ENCODE peak calls at places on chromosomes 3 and 15, in nine cellular contexts. One of them, this sample, is unnamed.

GRCh38 chr3:159252772-159253384 is 451.0 kb downstream of the MFSD1 start:
- DNase-seq in naive thymus-derived CD4-positive, alpha-beta T cell: no peak
- DNase-seq in lung: no peak
- DNase-seq in GM23248: peak; percentile 74
- DNase-seq in fibroblast of lung: peak; percentile 67
- DNase-seq in spleen: no peak
- DNase-seq in CD4-positive, alpha-beta T cell: no peak
- DNase-seq in CD4-positive, alpha-beta memory T cell: no peak
- DNase-seq in HCT116: peak; percentile 70
- DNase-seq in this sample: no peak

GRCh38 chr3:141498592-141499223 is 11.9 kb downstream of the RASA2 start:
- DNase-seq in naive thymus-derived CD4-positive, alpha-beta T cell: peak; percentile 94
- DNase-seq in lung: peak; percentile 61
- DNase-seq in GM23248: no peak
- DNase-seq in fibroblast of lung: no peak
- DNase-seq in spleen: peak; percentile 87
- DNase-seq in CD4-positive, alpha-beta T cell: peak; percentile 79
- DNase-seq in CD4-positive, alpha-beta memory T cell: peak; percentile 91
- DNase-seq in HCT116: no peak
- DNase-seq in this sample: peak; percentile 10

GRCh38 chr3:50583897-50584296 is 14.6 kb downstream of the HEMK1 start:
- DNase-seq in naive thymus-derived CD4-positive, alpha-beta T cell: no peak
- DNase-seq in lung: peak; percentile 89
- DNase-seq in GM23248: no peak
- DNase-seq in fibroblast of lung: no peak
- DNase-seq in spleen: no peak
- DNase-seq in CD4-positive, alpha-beta T cell: no peak
- DNase-seq in CD4-positive, alpha-beta memory T cell: no peak
- DNase-seq in HCT116: no peak
- DNase-seq in this sample: peak; percentile 57

GRCh38 chr3:61966200-61966599 is 404.8 kb downstream of the PTPRG start:
- DNase-seq in naive thymus-derived CD4-positive, alpha-beta T cell: no peak
- DNase-seq in lung: no peak
- DNase-seq in GM23248: no peak
- DNase-seq in fibroblast of lung: peak; percentile 42
- DNase-seq in spleen: no peak
- DNase-seq in CD4-positive, alpha-beta T cell: no peak
- DNase-seq in CD4-positive, alpha-beta memory T cell: no peak
- DNase-seq in HCT116: peak; percentile 31
- DNase-seq in this sample: no peak

GRCh38 chr15:53978248-53978906 is at the start of gene UNC13C:
- DNase-seq in naive thymus-derived CD4-positive, alpha-beta T cell: no peak
- DNase-seq in lung: no peak
- DNase-seq in GM23248: peak; percentile 3
- DNase-seq in fibroblast of lung: no peak
- DNase-seq in spleen: no peak
- DNase-seq in CD4-positive, alpha-beta T cell: no peak
- DNase-seq in CD4-positive, alpha-beta memory T cell: no peak
- DNase-seq in HCT116: no peak
- DNase-seq in this sample: peak; percentile 2

GRCh38 chr15:59594493-59594942 is 17.1 kb upstream of the GCNT3 start:
- DNase-seq in naive thymus-derived CD4-positive, alpha-beta T cell: no peak
- DNase-seq in lung: no peak
- DNase-seq in GM23248: peak; percentile 91
- DNase-seq in fibroblast of lung: peak; percentile 92
- DNase-seq in spleen: no peak
- DNase-seq in CD4-positive, alpha-beta T cell: no peak
- DNase-seq in CD4-positive, alpha-beta memory T cell: no peak
- DNase-seq in HCT116: no peak
- DNase-seq in this sample: no peak

GRCh38 chr15:100929641-100930042 is 10.5 kb downstream of the LRRK1 start:
- DNase-seq in naive thymus-derived CD4-positive, alpha-beta T cell: no peak
- DNase-seq in lung: no peak
- DNase-seq in GM23248: no peak
- DNase-seq in fibroblast of lung: no peak
- DNase-seq in spleen: no peak
- DNase-seq in CD4-positive, alpha-beta T cell: no peak
- DNase-seq in CD4-positive, alpha-beta memory T cell: no peak
- DNase-seq in HCT116: no peak
- DNase-seq in this sample: no peak

GRCh38 chr3:171801738-171802600 is 8.3 kb downstream of the PLD1 start:
- DNase-seq in naive thymus-derived CD4-positive, alpha-beta T cell: no peak
- DNase-seq in lung: no peak
- DNase-seq in GM23248: peak; percentile 86
- DNase-seq in fibroblast of lung: peak; percentile 93
- DNase-seq in spleen: no peak
- DNase-seq in CD4-positive, alpha-beta T cell: no peak
- DNase-seq in CD4-positive, alpha-beta memory T cell: no peak
- DNase-seq in HCT116: no peak
- DNase-seq in this sample: no peak

GRCh38 chr15:97728791-97729190 is 231.7 kb upstream of the ARRDC4 start:
- DNase-seq in naive thymus-derived CD4-positive, alpha-beta T cell: no peak
- DNase-seq in lung: no peak
- DNase-seq in GM23248: no peak
- DNase-seq in fibroblast of lung: no peak
- DNase-seq in spleen: no peak
- DNase-seq in CD4-positive, alpha-beta T cell: no peak
- DNase-seq in CD4-positive, alpha-beta memory T cell: no peak
- DNase-seq in HCT116: no peak
- DNase-seq in this sample: no peak

GRCh38 chr15:65177901-65178300 is 7.2 kb downstream of the CLPX start:
- DNase-seq in naive thymus-derived CD4-positive, alpha-beta T cell: no peak
- DNase-seq in lung: no peak
- DNase-seq in GM23248: peak; percentile 65
- DNase-seq in fibroblast of lung: no peak
- DNase-seq in spleen: no peak
- DNase-seq in CD4-positive, alpha-beta T cell: no peak
- DNase-seq in CD4-positive, alpha-beta memory T cell: no peak
- DNase-seq in HCT116: no peak
- DNase-seq in this sample: no peak

GRCh38 chr3:106299300-106300098 is 430.7 kb upstream of the CBLB start:
- DNase-seq in naive thymus-derived CD4-positive, alpha-beta T cell: no peak
- DNase-seq in lung: no peak
- DNase-seq in GM23248: peak; percentile 73
- DNase-seq in fibroblast of lung: peak; percentile 74
- DNase-seq in spleen: no peak
- DNase-seq in CD4-positive, alpha-beta T cell: no peak
- DNase-seq in CD4-positive, alpha-beta memory T cell: no peak
- DNase-seq in HCT116: no peak
- DNase-seq in this sample: no peak

GRCh38 chr15:69225355-69226027 is 65.1 kb downstream of the GLCE start:
- DNase-seq in naive thymus-derived CD4-positive, alpha-beta T cell: no peak
- DNase-seq in lung: no peak
- DNase-seq in GM23248: peak; percentile 68
- DNase-seq in fibroblast of lung: peak; percentile 34
- DNase-seq in spleen: no peak
- DNase-seq in CD4-positive, alpha-beta T cell: no peak
- DNase-seq in CD4-positive, alpha-beta memory T cell: no peak
- DNase-seq in HCT116: peak; percentile 26
- DNase-seq in this sample: no peak

GRCh38 chr3:129560269-129560787 is 17.4 kb downstream of the H1-8 start:
- DNase-seq in naive thymus-derived CD4-positive, alpha-beta T cell: no peak
- DNase-seq in lung: no peak
- DNase-seq in GM23248: peak; percentile 68
- DNase-seq in fibroblast of lung: peak; percentile 23
- DNase-seq in spleen: peak; percentile 75
- DNase-seq in CD4-positive, alpha-beta T cell: no peak
- DNase-seq in CD4-positive, alpha-beta memory T cell: no peak
- DNase-seq in HCT116: no peak
- DNase-seq in this sample: no peak

GRCh38 chr3:129563332-129563731 is 20.4 kb downstream of the H1-8 start:
- DNase-seq in naive thymus-derived CD4-positive, alpha-beta T cell: no peak
- DNase-seq in lung: no peak
- DNase-seq in GM23248: no peak
- DNase-seq in fibroblast of lung: no peak
- DNase-seq in spleen: no peak
- DNase-seq in CD4-positive, alpha-beta T cell: no peak
- DNase-seq in CD4-positive, alpha-beta memory T cell: no peak
- DNase-seq in HCT116: no peak
- DNase-seq in this sample: no peak

GRCh38 chr3:129560931-129561594 is 18.1 kb downstream of the H1-8 start:
- DNase-seq in naive thymus-derived CD4-positive, alpha-beta T cell: no peak
- DNase-seq in lung: peak; percentile 63
- DNase-seq in GM23248: peak; percentile 91
- DNase-seq in fibroblast of lung: peak; percentile 74
- DNase-seq in spleen: peak; percentile 88
- DNase-seq in CD4-positive, alpha-beta T cell: no peak
- DNase-seq in CD4-positive, alpha-beta memory T cell: no peak
- DNase-seq in HCT116: no peak
- DNase-seq in this sample: no peak

GRCh38 chr3:129562803-129563202 is 19.8 kb downstream of the H1-8 start:
- DNase-seq in naive thymus-derived CD4-positive, alpha-beta T cell: no peak
- DNase-seq in lung: no peak
- DNase-seq in GM23248: no peak
- DNase-seq in fibroblast of lung: no peak
- DNase-seq in spleen: no peak
- DNase-seq in CD4-positive, alpha-beta T cell: no peak
- DNase-seq in CD4-positive, alpha-beta memory T cell: no peak
- DNase-seq in HCT116: no peak
- DNase-seq in this sample: no peak

GRCh38 chr3:129561619-129562248 is 18.8 kb downstream of the H1-8 start:
- DNase-seq in naive thymus-derived CD4-positive, alpha-beta T cell: no peak
- DNase-seq in lung: no peak
- DNase-seq in GM23248: no peak
- DNase-seq in fibroblast of lung: no peak
- DNase-seq in spleen: no peak
- DNase-seq in CD4-positive, alpha-beta T cell: no peak
- DNase-seq in CD4-positive, alpha-beta memory T cell: no peak
- DNase-seq in HCT116: no peak
- DNase-seq in this sample: no peak
- H3K27ac ChIP-seq in naive thymus-derived CD4-positive, alpha-beta T cell: no peak overlapping the region
- H3K27ac ChIP-seq in lung: no peak overlapping the region
- H3K27ac ChIP-seq in GM23248: peak overlapping the region; percentile 91
- H3K27ac ChIP-seq in fibroblast of lung: peak overlapping the region; percentile 70
- H3K27ac ChIP-seq in spleen: peak overlapping the region; percentile 69
- H3K27ac ChIP-seq in CD4-positive, alpha-beta T cell: no peak overlapping the region
- H3K27ac ChIP-seq in CD4-positive, alpha-beta memory T cell: no peak overlapping the region
- H3K27ac ChIP-seq in HCT116: no peak overlapping the region
- H3K27ac ChIP-seq in this sample: no peak overlapping the region

DNA sequence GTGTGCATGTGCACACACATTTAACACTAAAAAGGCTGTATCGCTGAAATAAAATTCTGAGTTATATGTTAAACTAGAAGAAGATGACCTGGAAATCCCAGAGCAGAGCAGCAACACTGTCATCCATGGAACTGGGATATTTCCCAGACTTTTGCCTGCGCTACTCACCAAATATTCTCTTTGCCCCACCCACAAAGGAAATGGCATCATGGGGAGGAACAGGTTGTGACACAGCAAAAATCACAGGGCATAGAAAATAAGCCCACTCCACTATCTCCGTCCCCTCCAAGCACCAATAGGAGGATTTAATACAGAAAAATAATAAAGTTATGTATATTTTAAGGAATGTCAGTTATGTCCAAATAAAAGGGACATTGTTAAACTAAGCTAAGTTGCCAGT is 71.7 kb downstream of the COL8A1 start:
- DNase-seq in naive thymus-derived CD4-positive, alpha-beta T cell: no peak
- DNase-seq in lung: no peak
- DNase-seq in GM23248: no peak
- DNase-seq in fibroblast of lung: no peak
- DNase-seq in spleen: no peak
- DNase-seq in CD4-positive, alpha-beta T cell: no peak
- DNase-seq in CD4-positive, alpha-beta memory T cell: no peak
- DNase-seq in HCT116: no peak
- DNase-seq in this sample: no peak
- H3K27ac ChIP-seq in naive thymus-derived CD4-positive, alpha-beta T cell: no peak overlapping the region
- H3K27ac ChIP-seq in lung: no peak overlapping the region
- H3K27ac ChIP-seq in GM23248: no peak overlapping the region
- H3K27ac ChIP-seq in fibroblast of lung: no peak overlapping the region
- H3K27ac ChIP-seq in spleen: no peak overlapping the region
- H3K27ac ChIP-seq in CD4-positive, alpha-beta T cell: no peak overlapping the region
- H3K27ac ChIP-seq in CD4-positive, alpha-beta memory T cell: no peak overlapping the region
- H3K27ac ChIP-seq in HCT116: no peak overlapping the region
- H3K27ac ChIP-seq in this sample: no peak overlapping the region

DNA sequence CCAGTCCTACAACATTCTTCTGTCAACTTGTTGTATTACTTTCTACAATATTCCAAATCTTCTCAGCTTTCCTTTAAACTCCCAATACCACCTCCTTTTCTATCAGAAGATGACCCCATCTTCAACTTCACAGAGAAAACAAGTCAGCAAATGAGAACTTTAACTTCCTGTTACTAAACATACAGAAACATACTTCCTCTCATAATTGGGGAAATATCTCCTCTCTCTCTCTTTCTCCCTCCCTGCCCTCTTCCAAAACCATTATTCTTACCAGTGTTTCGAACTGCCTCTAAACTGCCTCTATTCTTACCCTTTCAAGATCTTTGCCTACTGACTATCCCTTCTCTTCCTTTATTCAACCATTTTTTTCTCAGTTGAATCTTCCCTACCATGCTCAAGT is 1.7 kb upstream of the SNAP23 start:
- DNase-seq in naive thymus-derived CD4-positive, alpha-beta T cell: no peak
- DNase-seq in lung: no peak
- DNase-seq in GM23248: no peak
- DNase-seq in fibroblast of lung: no peak
- DNase-seq in spleen: no peak
- DNase-seq in CD4-positive, alpha-beta T cell: no peak
- DNase-seq in CD4-positive, alpha-beta memory T cell: no peak
- DNase-seq in HCT116: no peak
- DNase-seq in this sample: no peak
- H3K27ac ChIP-seq in naive thymus-derived CD4-positive, alpha-beta T cell: peak overlapping the region; percentile 4
- H3K27ac ChIP-seq in lung: peak overlapping the region; percentile 47
- H3K27ac ChIP-seq in GM23248: peak overlapping the region; percentile 97
- H3K27ac ChIP-seq in fibroblast of lung: peak overlapping the region; percentile 27
- H3K27ac ChIP-seq in spleen: peak overlapping the region; percentile 90
- H3K27ac ChIP-seq in CD4-positive, alpha-beta T cell: no peak overlapping the region
- H3K27ac ChIP-seq in CD4-positive, alpha-beta memory T cell: no peak overlapping the region
- H3K27ac ChIP-seq in HCT116: no peak overlapping the region
- H3K27ac ChIP-seq in this sample: peak overlapping the region; percentile 52

DNA sequence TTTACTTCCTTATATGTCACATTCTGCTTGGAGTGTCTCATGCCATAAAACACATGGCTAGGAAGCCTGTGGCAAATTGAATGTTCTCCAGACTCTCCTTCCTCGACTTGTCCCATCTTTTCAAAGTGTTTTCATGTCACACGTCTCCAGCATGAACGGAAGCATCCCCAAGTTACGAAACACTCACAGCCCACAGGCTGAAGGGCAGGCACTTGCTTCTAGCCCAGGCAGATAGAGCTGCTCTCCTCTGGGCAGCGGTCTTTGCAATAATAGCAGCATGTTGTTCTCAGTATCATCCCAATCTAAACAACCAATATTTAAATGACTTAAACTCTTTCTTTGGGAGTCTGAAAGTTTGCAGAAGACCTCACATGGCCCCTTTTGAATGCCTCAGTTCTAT is 85.3 kb upstream of the ADAMTS9 start:
- DNase-seq in naive thymus-derived CD4-positive, alpha-beta T cell: no peak
- DNase-seq in lung: no peak
- DNase-seq in GM23248: no peak
- DNase-seq in fibroblast of lung: no peak
- DNase-seq in spleen: no peak
- DNase-seq in CD4-positive, alpha-beta T cell: no peak
- DNase-seq in CD4-positive, alpha-beta memory T cell: no peak
- DNase-seq in HCT116: no peak
- DNase-seq in this sample: no peak
- H3K27ac ChIP-seq in naive thymus-derived CD4-positive, alpha-beta T cell: no peak overlapping the region
- H3K27ac ChIP-seq in lung: no peak overlapping the region
- H3K27ac ChIP-seq in GM23248: no peak overlapping the region
- H3K27ac ChIP-seq in fibroblast of lung: no peak overlapping the region
- H3K27ac ChIP-seq in spleen: no peak overlapping the region
- H3K27ac ChIP-seq in CD4-positive, alpha-beta T cell: no peak overlapping the region
- H3K27ac ChIP-seq in CD4-positive, alpha-beta memory T cell: no peak overlapping the region
- H3K27ac ChIP-seq in HCT116: no peak overlapping the region
- H3K27ac ChIP-seq in this sample: no peak overlapping the region

This sample was measured in substantia nigra.